ENCODE peak calls at places on chromosomes 12 and 14, in five cellular contexts. I is endodermal cell; U is psoas muscle; O is A549; N is CD8-positive, alpha-beta memory T cell. F is an unnamed sample. For H3K4me1, the result is how much of the 10 kb centered on the place peaks cover.

GRCh38 chr14:81478446-81478845 is 55.2 kb downstream of the SEL1L start:
- DNase-seq in I (no peak), U (no peak), O (no peak), N (no peak), F (no peak)

GRCh38 chr14:90523544-90523943 is 126.7 kb downstream of the CALM1 start:
- DNase-seq in I (no peak), U (no peak), O (no peak), N (no peak), F (no peak)

GRCh38 chr12:22759769-22760674 is 135.1 kb downstream of the ETNK1 start:
- DNase-seq in I (peak), U (no peak), O (no peak), N (no peak), F (no peak)

GRCh38 chr14:78088941-78089340 is 81.2 kb upstream of the NRXN3 start:
- DNase-seq in I (peak), U (no peak), O (no peak), N (no peak), F (no peak)

GRCh38 chr12:79775355-79776073 is 84.8 kb upstream of the PAWR start:
- DNase-seq in I (no peak), U (no peak), O (no peak), N (no peak), F (no peak)

GRCh38 chr14:54312166-54312801 is 84.5 kb upstream of the CDKN3 start:
- DNase-seq in I (no peak), U (no peak), O (peak), N (no peak), F (peak)

GRCh38 chr14:70801836-70802235 is 7.5 kb downstream of the MAP3K9 start:
- DNase-seq in I (no peak), U (no peak), O (no peak), N (no peak), F (no peak)

GRCh38 chr14:61803755-61804154 is 41.5 kb downstream of the SNAPC1 start:
- DNase-seq in I (no peak), U (no peak), O (no peak), N (no peak), F (no peak)

GRCh38 chr12:4562034-4562657 is at the start of gene DYRK4:
- DNase-seq in I (peak), U (peak), O (no peak), N (no peak), F (no peak)

GRCh38 chr12:716506-716905 is 35.9 kb upstream of the WNK1 start:
- DNase-seq in I (no peak), U (no peak), O (no peak), N (no peak), F (no peak)

DNA sequence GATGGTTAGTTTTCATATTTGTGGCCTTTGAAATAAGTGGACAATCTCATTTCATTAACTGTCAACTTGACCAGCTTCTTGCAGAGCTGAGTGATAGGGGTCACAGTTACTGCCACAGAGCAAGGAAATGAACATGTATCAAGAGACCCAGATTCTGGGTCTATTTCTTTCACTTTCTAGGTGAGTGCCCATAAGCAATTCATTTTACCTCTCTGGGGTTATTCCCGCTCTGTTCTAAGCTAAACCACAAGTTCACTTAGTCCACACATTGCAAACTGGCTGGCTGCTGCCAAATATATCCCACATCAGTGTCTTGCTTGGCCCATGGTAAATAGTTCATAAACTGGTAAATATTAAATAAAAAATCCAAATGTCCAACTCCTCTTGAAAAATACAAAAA is 29.9 kb downstream of the GPHB5 start:
- DNase-seq in I (no peak), U (no peak), O (no peak), N (no peak), F (no peak)
- H3K4me1 ChIP-seq in I (under half), U (under half), O (under half), N (under half), F (under half)

DNA sequence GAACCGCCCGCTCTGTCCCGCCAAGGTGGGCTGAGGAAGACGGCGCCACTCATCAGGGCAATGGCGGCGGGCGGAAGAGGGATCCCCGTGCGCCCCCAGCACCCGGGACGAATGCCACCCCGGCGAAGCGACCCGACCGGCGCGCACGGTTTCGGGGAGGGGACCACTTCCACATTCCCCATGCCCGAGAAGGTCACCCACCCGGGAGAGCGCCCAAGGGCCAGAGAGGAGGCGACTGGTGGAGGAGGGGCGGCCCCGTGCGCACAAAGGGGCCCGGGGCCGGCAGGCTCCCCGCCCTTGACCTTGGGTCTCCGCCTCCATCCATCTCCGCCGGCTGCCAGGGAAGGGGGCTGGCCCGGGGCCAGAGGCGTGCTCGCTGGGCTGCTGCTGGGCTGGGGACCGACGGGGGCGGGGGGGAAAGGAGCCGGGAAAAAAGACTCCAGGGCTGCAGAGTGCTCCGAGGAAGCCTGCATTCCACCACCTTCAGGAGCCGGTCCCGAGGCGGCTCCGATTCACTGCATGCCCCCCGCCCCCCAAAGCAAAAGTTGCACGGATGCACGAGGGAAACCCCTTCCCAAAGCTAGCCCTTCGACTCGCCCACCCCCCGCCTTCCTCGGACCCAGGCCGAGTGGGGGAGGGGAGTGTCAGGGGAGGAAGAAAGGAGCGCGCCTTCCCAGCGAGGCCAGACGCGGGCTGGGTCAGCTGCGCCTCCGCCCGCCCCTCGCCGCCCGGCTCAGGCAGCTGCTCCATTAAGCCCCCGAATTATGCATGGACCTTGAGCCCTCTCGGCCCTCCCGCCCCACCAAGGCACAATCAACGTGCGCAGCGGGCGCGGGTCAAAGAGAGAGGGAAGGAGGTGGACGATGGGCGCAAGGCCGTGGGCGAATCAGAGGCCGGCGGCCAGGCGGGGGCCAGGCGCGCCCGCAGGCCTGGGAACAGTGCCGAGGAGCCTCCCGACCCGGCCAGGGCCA is 26.2 kb downstream of the BCL11B start:
- DNase-seq in I (peak), U (no peak), O (no peak), N (no peak), F (no peak)
- H3K4me1 ChIP-seq in I (under half), U (under half), O (under half), N (half or more), F (half or more)

DNA sequence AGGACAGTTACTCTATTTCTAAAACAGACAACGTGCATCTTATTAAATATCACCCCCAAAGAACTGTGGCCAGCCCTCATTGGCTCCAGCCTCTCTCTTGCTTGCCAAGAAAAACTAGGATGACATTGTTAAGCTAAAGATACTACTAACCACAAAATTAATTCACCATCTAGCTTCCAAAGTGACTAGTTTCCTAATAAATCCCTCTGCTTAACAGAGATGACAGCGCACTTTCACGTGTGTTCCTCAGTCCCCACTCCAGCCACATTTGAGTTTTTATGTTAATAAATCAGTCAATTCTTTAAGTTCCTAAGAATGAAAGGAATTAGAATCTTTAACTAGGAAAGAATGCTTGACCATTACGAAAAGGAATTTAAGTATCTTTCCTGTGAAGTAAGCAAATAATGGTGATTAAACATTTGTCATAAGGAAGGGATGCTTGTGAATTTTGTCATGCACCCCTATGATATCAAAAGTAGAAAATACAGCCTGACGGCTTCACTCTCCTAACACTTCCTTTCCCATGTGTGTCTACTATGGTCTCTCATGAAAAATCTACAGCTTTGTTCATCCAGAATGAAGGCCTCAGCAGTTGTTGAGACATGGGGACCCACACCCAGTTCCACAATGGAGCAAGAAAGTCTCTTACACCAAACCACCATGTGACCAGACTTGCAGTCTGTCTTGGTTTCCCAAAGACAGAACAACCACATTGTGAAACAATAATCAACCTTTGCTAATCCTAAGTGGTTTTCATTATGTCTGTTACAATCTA is 8.1 kb downstream of the CORO1C start:
- DNase-seq in I (no peak), U (no peak), O (peak), N (no peak), F (no peak)
- H3K4me1 ChIP-seq in I (under half), U (half or more), O (half or more), N (under half), F (half or more)

DNA sequence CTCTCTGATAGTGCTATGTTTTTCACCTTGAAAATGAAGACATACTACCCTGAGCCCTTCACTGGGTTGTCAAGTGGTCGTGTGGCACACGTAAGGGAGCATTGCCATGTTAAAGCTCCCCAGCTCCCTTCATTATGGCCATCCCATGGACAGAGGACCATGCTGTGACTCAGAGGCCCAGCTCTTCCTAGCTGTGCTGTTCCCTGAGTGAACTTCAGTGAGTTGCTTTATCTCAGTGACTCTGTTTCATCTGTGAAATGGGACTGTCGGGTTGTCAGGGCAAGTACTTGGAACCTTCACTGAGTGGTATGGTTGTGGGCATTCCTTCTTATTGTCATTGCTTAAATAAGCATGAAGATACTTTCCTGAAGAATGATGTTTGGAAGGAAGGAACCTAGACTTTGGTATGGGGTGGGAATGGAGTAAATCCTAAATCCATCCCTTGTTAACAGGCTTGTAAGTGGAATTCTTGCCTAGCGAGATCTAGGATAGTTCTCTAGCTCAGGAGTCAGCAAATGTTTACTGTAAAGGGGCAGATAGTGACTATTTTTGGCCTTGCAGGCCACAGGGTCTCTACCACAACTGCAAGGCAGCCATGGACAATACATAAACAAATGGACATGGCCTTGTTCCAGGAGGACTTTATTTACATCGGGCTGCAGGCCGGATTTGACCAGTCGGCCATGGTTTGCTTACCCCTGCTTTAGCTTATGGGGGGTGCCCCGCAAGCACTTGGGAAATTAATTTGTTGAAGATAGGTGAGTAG is 283.5 kb downstream of the ZFP36L1 start:
- DNase-seq in I (no peak), U (no peak), O (no peak), N (no peak), F (no peak)
- H3K4me1 ChIP-seq in I (under half), U (under half), O (under half), N (half or more), F (half or more)

GRCh38 chr14:105490318-105490571 is 801 bp upstream of the TEDC1 start:
- DNase-seq in I (no peak), U (no peak), O (no peak), N (no peak), F (no peak)

GRCh38 chr14:105492051-105492965 is 1.3 kb downstream of the TEDC1 start:
- DNase-seq in I (peak), U (peak), O (peak), N (no peak), F (no peak)

GRCh38 chr14:105491366-105492006 is 440 bp downstream of the TEDC1 start:
- DNase-seq in I (peak), U (peak), O (peak), N (peak), F (no peak)

GRCh38 chr14:105489607-105490317 is 1.3 kb upstream of the TEDC1 start:
- DNase-seq in I (peak), U (peak), O (peak), N (peak), F (no peak)

GRCh38 chr14:105490572-105491365 is at the start of gene TEDC1:
- DNase-seq in I (peak), U (peak), O (peak), N (peak), F (peak)
- H3K4me1 ChIP-seq in I (under half), U (under half), O (under half), N (under half), F (under half)

DNA sequence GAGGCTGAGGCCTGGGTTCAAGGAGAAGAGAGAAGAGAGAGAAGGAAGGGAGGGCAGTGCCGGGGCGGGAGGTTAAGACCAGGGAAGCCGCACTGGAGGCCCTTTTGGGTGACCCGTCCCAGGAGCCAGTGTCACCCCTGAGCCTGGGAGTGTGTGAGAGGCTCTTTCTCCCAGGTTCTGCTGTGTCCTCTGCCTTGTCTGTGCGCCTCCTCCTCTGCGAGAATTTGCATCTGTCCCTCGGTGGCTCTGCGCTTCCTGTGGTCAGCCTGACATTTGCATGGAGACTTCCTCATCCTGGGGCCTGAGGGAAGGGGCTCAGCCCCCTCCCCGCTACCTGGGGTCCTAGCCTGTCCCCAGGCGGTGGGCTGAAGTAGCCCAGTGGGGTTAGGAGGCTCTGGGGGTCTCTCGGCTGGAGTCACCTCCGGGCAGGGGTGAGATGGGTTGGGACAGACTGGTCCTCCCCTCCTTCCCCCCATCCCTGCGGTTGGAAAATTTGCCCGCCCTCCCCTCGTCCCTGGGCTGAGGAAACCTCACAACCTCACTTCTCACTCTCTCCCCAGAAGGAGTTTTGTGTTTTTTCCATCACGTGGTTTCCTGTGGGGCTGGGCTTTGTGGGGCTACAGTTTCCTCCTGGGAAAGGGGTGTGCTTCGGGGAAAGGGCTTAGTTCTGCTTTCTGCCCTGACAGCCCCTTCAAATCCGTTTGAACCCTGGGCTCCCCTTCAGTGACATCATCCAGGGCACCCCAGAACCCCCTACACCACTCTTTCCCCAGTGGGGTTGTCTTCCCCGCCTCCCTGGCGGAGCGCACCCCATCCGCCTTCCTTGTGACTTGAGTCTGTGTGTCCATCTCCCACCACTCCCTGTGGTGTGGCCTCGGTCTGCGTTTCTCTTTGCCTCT is 2.5 kb downstream of the PTPN6 start:
- DNase-seq in I (peak), U (peak), O (no peak), N (peak), F (no peak)
- H3K4me1 ChIP-seq in I (under half), U (under half), O (under half), N (half or more), F (under half)

GRCh38 chr12:108642269-108642870 is 8.7 kb upstream of the SELPLG start:
- DNase-seq in I (peak), U (no peak), O (no peak), N (no peak), F (no peak)

GRCh38 chr12:108645686-108646596 is 12.2 kb upstream of the SELPLG start:
- DNase-seq in I (peak), U (no peak), O (no peak), N (no peak), F (no peak)

GRCh38 chr12:108642899-108643654 is 9.4 kb upstream of the SELPLG start:
- DNase-seq in I (no peak), U (no peak), O (no peak), N (no peak), F (no peak)

GRCh38 chr12:108644743-108645120 is 11.0 kb upstream of the SELPLG start:
- DNase-seq in I (no peak), U (no peak), O (no peak), N (no peak), F (no peak)

GRCh38 chr12:108643941-108644742 is 10.4 kb upstream of the SELPLG start:
- DNase-seq in I (peak), U (peak), O (peak), N (no peak), F (no peak)
- H3K4me1 ChIP-seq in I (under half), U (under half), O (under half), N (under half), F (under half)

DNA sequence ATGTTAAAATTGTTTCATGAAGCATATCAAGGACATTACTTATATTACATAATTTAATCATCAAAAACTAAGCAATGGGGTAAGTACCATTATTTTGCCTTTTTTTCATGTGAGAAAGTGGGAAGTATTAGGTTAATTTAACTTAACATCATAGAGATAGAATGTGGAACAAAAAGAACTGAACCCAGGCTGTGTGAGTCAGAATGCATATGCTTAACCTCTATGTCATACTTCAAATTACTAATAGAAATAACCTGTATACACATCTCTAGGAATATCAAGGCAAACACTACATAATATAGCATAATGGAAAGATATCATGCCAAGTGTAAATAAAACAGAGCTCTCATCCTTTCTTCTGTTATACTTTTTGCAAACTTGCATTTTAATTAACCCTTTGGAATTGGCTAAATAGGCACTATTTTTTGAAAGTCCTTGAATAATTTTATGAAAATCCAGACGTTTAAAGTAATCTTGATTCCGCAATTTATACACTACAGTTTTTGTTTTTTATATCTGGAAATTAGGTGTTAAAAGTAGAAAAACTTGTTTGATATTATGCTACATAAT is 777.7 kb downstream of the SLC6A15 start:
- DNase-seq in I (no peak), U (no peak), O (no peak), N (no peak), F (no peak)
- H3K4me1 ChIP-seq in I (under half), U (under half), O (under half), N (under half), F (under half)

GRCh38 chr12:68499616-68500015 is 111.1 kb upstream of the RAP1B start:
- DNase-seq in I (no peak), U (no peak), O (no peak), N (no peak), F (no peak)

GRCh38 chr12:68498736-68499135 is 112.0 kb upstream of the RAP1B start:
- DNase-seq in I (peak), U (no peak), O (no peak), N (no peak), F (no peak)

GRCh38 chr12:68497112-68497511 is 113.6 kb upstream of the RAP1B start:
- DNase-seq in I (no peak), U (no peak), O (no peak), N (no peak), F (no peak)

GRCh38 chr12:68497702-68498101 is 113.0 kb upstream of the RAP1B start:
- DNase-seq in I (no peak), U (no peak), O (peak), N (no peak), F (peak)

DNA sequence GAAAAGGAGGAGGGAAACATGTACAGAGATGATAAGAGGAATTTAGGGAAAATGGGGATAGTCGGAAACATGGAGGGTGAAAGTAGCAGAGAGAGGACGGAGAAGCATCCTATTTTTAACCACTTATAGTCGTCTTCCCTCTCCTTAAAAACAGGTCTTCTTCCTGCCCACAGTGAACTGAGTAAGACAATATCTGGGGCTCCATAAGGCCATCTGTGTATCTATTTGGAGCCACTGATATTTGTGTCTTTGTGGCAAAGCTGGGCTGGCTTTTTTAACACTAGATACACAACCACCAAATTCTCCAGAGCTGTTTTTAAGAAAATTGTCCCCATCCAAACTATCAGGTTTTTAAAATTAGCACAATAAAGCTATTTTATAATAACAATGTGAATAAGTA is 109.5 kb upstream of the RAP1B start:
- DNase-seq in I (no peak), U (no peak), O (no peak), N (no peak), F (no peak)
- H3K4me1 ChIP-seq in I (under half), U (under half), O (under half), N (under half), F (under half)